ENCODE peak calls at places on chromosome 11, in six cellular contexts. I is PC-3, C is PC-9, A is HCT116, K is MM.1S, T is SK-N-SH. Z is an unnamed sample.
A peak's percentile ranks its signal among the peaks of the same experiment; 100 is the strongest.

GRCh38 chr11:12175694-12176241 is 65.4 kb downstream of the MICAL2 start:
- DNase-seq in I (peak; percentile 91), C (peak; percentile 83), A (peak; percentile 81), K (peak; percentile 60), T (no peak), Z (no peak)

GRCh38 chr11:102798012-102798746 is at the start of gene MMP1:
- DNase-seq in I (peak; percentile 98), C (peak; percentile 45), A (no peak), K (no peak), T (no peak), Z (no peak)

GRCh38 chr11:60936467-60937143 is 12.3 kb downstream of the TMEM132A start:
- DNase-seq in I (no peak), C (peak; percentile 17), A (no peak), K (no peak), T (no peak), Z (no peak)

GRCh38 chr11:69374110-69374981 is 80.4 kb downstream of the MYEOV start:
- DNase-seq in I (no peak), C (no peak), A (no peak), K (no peak), T (peak; percentile 82), Z (peak; percentile 29)

GRCh38 chr11:9089636-9090035 is 1.8 kb downstream of the SCUBE2 start:
- DNase-seq in I (no peak), C (no peak), A (no peak), K (no peak), T (peak; percentile 59), Z (no peak)

GRCh38 chr11:1129666-1130160 is 28.0 kb upstream of the MUC5AC start:
- DNase-seq in I (no peak), C (no peak), A (no peak), K (no peak), T (peak; percentile 14), Z (no peak)

GRCh38 chr11:123822591-123822990 is 16.4 kb upstream of the OR6M1 start:
- DNase-seq in I (no peak), C (peak; percentile 69), A (no peak), K (no peak), T (no peak), Z (no peak)

GRCh38 chr11:115420524-115420923 is 83.7 kb downstream of the CADM1 start:
- DNase-seq in I (no peak), C (no peak), A (no peak), K (no peak), T (no peak), Z (no peak)

GRCh38 chr11:62372871-62373270 is 35.6 kb downstream of the ASRGL1 start:
- DNase-seq in I (no peak), C (no peak), A (no peak), K (peak; percentile 67), T (no peak), Z (no peak)

GRCh38 chr11:61585115-61585514 is 4.2 kb upstream of the SYT7 start:
- DNase-seq in I (no peak), C (no peak), A (no peak), K (no peak), T (no peak), Z (no peak)

GRCh38 chr11:15933896-15934625 is 422.3 kb downstream of the SOX6 start:
- DNase-seq in I (no peak), C (no peak), A (no peak), K (no peak), T (no peak), Z (no peak)

GRCh38 chr11:12132790-12133145 is 22.4 kb downstream of the MICAL2 start:
- DNase-seq in I (no peak), C (no peak), A (no peak), K (no peak), T (no peak), Z (no peak)

GRCh38 chr11:57438345-57439280 is 11.7 kb upstream of the SLC43A3 start:
- DNase-seq in I (no peak), C (no peak), A (no peak), K (no peak), T (no peak), Z (no peak)

GRCh38 chr11:69337211-69337721 is 43.3 kb downstream of the MYEOV start:
- DNase-seq in I (peak; percentile 71), C (no peak), A (no peak), K (peak; percentile 77), T (no peak), Z (peak; percentile 15)

GRCh38 chr11:118998822-118999221 is 884 bp downstream of the CENATAC start:
- DNase-seq in I (peak; percentile 97), C (peak; percentile 92), A (peak; percentile 74), K (no peak), T (no peak), Z (no peak)

GRCh38 chr11:31690041-31690440 is 121.1 kb downstream of the PAX6 start:
- DNase-seq in I (no peak), C (no peak), A (no peak), K (no peak), T (no peak), Z (no peak)

GRCh38 chr11:32334822-32335221 is 100.5 kb downstream of the WT1 start:
- DNase-seq in I (peak; percentile 22), C (no peak), A (peak; percentile 55), K (no peak), T (no peak), Z (no peak)

GRCh38 chr11:74312321-74312720 is 881 bp upstream of the P4HA3 start:
- DNase-seq in I (peak; percentile 34), C (no peak), A (no peak), K (no peak), T (no peak), Z (no peak)

GRCh38 chr11:93727985-93728791 is 13.1 kb downstream of the TAF1D start:
- DNase-seq in I (no peak), C (no peak), A (no peak), K (no peak), T (no peak), Z (peak; percentile 11)

GRCh38 chr11:95143106-95143681 is 53.5 kb downstream of the ENDOD1 start:
- DNase-seq in I (no peak), C (no peak), A (no peak), K (no peak), T (no peak), Z (no peak)

GRCh38 chr11:69111578-69112247 is 44.0 kb upstream of the SMIM38 start:
- DNase-seq in I (no peak), C (no peak), A (no peak), K (no peak), T (no peak), Z (no peak)

GRCh38 chr11:44535201-44535980 is 30.1 kb upstream of the CD82 start:
- DNase-seq in I (no peak), C (no peak), A (no peak), K (no peak), T (no peak), Z (no peak)

GRCh38 chr11:106128740-106129139 is 51.3 kb downstream of the AASDHPPT start:
- DNase-seq in I (no peak), C (no peak), A (no peak), K (no peak), T (no peak), Z (no peak)
- H4K20me1 ChIP-seq in I (no peaks in the 10 kb centered on the region), C (no peaks in the 10 kb centered on the region), A (no peaks in the 10 kb centered on the region), K (no peaks in the 10 kb centered on the region), T (no peaks in the 10 kb centered on the region), Z (no peaks in the 10 kb centered on the region)

DNA sequence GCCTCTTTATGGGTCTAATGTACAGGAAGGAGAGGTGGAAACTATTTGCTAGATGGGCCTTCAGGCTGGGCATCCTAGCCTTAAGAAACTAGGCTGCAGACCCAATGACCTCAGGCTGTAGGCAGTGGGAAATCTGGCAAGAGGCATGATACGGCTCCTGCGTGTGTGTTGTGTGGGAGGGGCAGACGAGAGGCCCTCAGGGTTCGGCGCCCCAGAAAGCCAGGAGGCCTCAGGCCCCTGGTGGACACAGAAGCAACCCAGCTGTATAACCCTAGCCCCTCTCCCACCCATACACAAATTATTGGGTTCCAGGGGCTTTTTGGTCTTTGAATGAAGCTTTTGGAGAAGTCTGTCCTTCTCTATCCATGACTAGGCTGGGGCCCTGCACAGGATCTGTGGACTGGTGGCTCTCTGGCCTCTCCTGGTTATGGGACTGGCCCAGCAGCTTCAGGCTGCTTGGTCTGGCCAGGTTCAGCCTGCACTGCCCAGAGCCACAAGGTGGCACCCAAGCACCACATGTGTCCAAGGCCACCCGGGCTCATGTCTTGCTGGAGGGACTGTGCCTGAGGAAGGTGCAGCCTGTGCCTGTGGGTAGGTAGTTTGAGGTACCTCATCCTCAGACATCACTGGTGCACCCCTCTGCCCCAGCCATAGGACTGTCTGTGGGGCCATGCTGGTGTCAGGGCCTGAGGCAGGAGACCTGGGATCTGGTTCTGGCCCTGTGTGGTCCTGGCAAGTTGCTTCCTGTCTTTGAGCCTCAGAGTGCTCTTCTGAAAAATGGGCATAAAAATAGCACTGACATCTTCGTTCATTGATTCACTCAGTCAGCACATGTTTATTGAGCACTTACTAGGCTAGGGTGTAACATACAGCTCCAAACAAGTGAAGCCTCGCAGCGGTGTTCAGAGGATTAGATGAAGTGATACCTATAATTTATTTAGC is 87.5 kb downstream of the RRM1 start:
- DNase-seq in I (peak; percentile 74), C (no peak), A (peak; percentile 57), K (peak; percentile 78), T (peak; percentile 73), Z (peak; percentile 66)
- TF ChIP-seq CTCF in I (peak; percentile 86), C (peak; percentile 75), A (peak; percentile 88), K (peak; percentile 89), T (peak; percentile 66), Z (peak; percentile 83)

GRCh38 chr11:66267039-66267378 is 1.4 kb upstream of the RAB1B start:
- DNase-seq in I (no peak), C (no peak), A (no peak), K (no peak), T (no peak), Z (no peak)

GRCh38 chr11:66267379-66268209 is 845 bp upstream of the RAB1B start:
- DNase-seq in I (peak; percentile 81), C (peak; percentile 48), A (peak; percentile 69), K (peak; percentile 76), T (peak; percentile 96), Z (peak; percentile 87)

GRCh38 chr11:66264893-66265292 is 3.5 kb upstream of the RAB1B start:
- DNase-seq in I (peak; percentile 41), C (no peak), A (no peak), K (peak; percentile 34), T (peak; percentile 59), Z (peak; percentile 41)

GRCh38 chr11:66265531-66266377 is 2.7 kb upstream of the RAB1B start:
- DNase-seq in I (no peak), C (no peak), A (no peak), K (no peak), T (no peak), Z (no peak)

GRCh38 chr11:66266378-66267038 is 1.9 kb upstream of the RAB1B start:
- DNase-seq in I (no peak), C (no peak), A (no peak), K (no peak), T (no peak), Z (no peak)
- H3K9me2 ChIP-seq in I (no peaks in the 10 kb centered on the region), C (no peaks in the 10 kb centered on the region), A (no peaks in the 10 kb centered on the region), K (no peaks in the 10 kb centered on the region), T (no peaks in the 10 kb centered on the region), Z (no peaks in the 10 kb centered on the region)

GRCh38 chr11:58592760-58593472 is 14.1 kb downstream of the ZFP91 start:
- DNase-seq in I (peak; percentile 24), C (no peak), A (no peak), K (peak; percentile 28), T (no peak), Z (no peak)

GRCh38 chr11:58596621-58597020 is 17.8 kb downstream of the ZFP91 start:
- DNase-seq in I (no peak), C (no peak), A (no peak), K (no peak), T (no peak), Z (no peak)

GRCh38 chr11:58586998-58587397 is 8.1 kb downstream of the ZFP91 start:
- DNase-seq in I (no peak), C (no peak), A (no peak), K (no peak), T (no peak), Z (no peak)

GRCh38 chr11:58594826-58595225 is 16.0 kb downstream of the ZFP91 start:
- DNase-seq in I (no peak), C (no peak), A (no peak), K (no peak), T (no peak), Z (no peak)

GRCh38 chr11:58591659-58592058 is 12.8 kb downstream of the ZFP91 start:
- DNase-seq in I (no peak), C (no peak), A (no peak), K (no peak), T (no peak), Z (no peak)
- H4K20me1 ChIP-seq in I (peaks cover 52% of the 10 kb centered on the region), C (peaks cover 31% of the 10 kb centered on the region), A (peaks cover 23% of the 10 kb centered on the region), K (peaks cover 4% of the 10 kb centered on the region), T (peaks cover 33% of the 10 kb centered on the region), Z (peaks cover 29% of the 10 kb centered on the region)